ENCODE peak calls at places on chromosomes 5 and 9, in eight cellular contexts. C is MM.1S; F is brain microvascular endothelial cell; E is NCI-H1092 treated with DMSO at 0.1 percent for 48 hours; M is CD8-positive, alpha-beta memory T cell; K is Peyer's patch; Q is stimulated activated CD4-positive, alpha-beta T cell treated with anti-CD3 and anti-CD28 coated beads, Interleukin-4, amount 100 ng/mL, for 4 hours; S is D721Med. P is an unnamed sample.

GRCh38 chr9:131951905-131952304 is 127.8 kb downstream of the MED27 start:
- DNase-seq in Q (no peak), E (no peak), K (no peak), C (no peak), M (no peak), S (no peak), F (peak), P (no peak)

GRCh38 chr9:128635266-128636023 is 21.2 kb downstream of the DYNC2I2 start:
- DNase-seq in K (no peak), Q (no peak), C (no peak), M (no peak), S (no peak), F (peak), E (peak), P (peak)

GRCh38 chr9:133202688-133203453 is 6.2 kb downstream of the OBP2B start:
- DNase-seq in C (no peak), S (no peak), K (no peak), E (no peak), Q (no peak), M (no peak), F (no peak), P (no peak)

GRCh38 chr5:55816342-55816741 is 34.8 kb upstream of the IL31RA start:
- DNase-seq in S (no peak), E (no peak), F (peak), M (no peak), K (no peak), C (no peak), Q (no peak), P (no peak)

GRCh38 chr9:18606281-18606680 is 132.3 kb downstream of the ADAMTSL1 start:
- DNase-seq in K (no peak), C (no peak), M (no peak), F (no peak), Q (no peak), S (no peak), E (peak), P (no peak)

GRCh38 chr5:127961006-127961763 is 122.4 kb upstream of the SLC12A2 start:
- DNase-seq in Q (no peak), K (no peak), S (no peak), M (no peak), F (no peak), E (no peak), C (peak), P (no peak)

GRCh38 chr5:179150011-179150410 is 89.8 kb downstream of the ZNF354C start:
- DNase-seq in Q (no peak), S (no peak), K (no peak), E (no peak), F (no peak), C (no peak), M (no peak), P (no peak)

GRCh38 chr5:141051526-141051876 is 327 bp downstream of the PCDHB1 start:
- DNase-seq in M (no peak), F (no peak), C (no peak), Q (no peak), S (no peak), K (no peak), E (no peak), P (no peak)

GRCh38 chr9:128056086-128056485 is 11.0 kb downstream of the NAIF1 start:
- DNase-seq in M (no peak), S (no peak), K (no peak), E (no peak), Q (no peak), F (no peak), C (no peak), P (no peak)

GRCh38 chr5:139104577-139105271 is 93.4 kb downstream of the SIL1 start:
- DNase-seq in S (no peak), M (no peak), F (peak), Q (no peak), K (no peak), C (no peak), E (peak), P (peak)

GRCh38 chr9:35608221-35608620 is 3.2 kb downstream of the TESK1 start:
- DNase-seq in F (no peak), E (no peak), Q (no peak), K (no peak), S (no peak), C (no peak), M (no peak), P (no peak)

GRCh38 chr5:72552041-72552557 is 44.9 kb upstream of the ZNF366 start:
- DNase-seq in C (no peak), F (peak), Q (no peak), M (no peak), K (no peak), S (no peak), E (no peak), P (no peak)

P was measured in uterus.